ENCODE peak calls at places on chromosomes 16 and 17, in seven cellular contexts. D is naive thymus-derived CD8-positive, alpha-beta T cell; H is astrocyte of the spinal cord; F is MV-4-11; R is effector CD8-positive, alpha-beta T cell; E is GM19239; W is ureter. N is an unnamed sample.
A peak's percentile ranks its signal among the peaks of the same experiment; 100 is the strongest.

GRCh38 chr17:78374631-78375274 is 3.7 kb upstream of the PGS1 start:
- DNase-seq in D (no peak), H (peak; percentile 86), F (no peak), R (no peak), E (no peak), W (no peak), N (no peak)

GRCh38 chr17:81247339-81247990 is 8.3 kb downstream of the NDUFAF8 start:
- DNase-seq in D (no peak), H (no peak), F (no peak), R (no peak), E (no peak), W (no peak), N (no peak)

GRCh38 chr16:66653581-66654350 is 42.8 kb downstream of the CMTM4 start:
- DNase-seq in D (no peak), H (no peak), F (peak; percentile 60), R (no peak), E (no peak), W (no peak), N (no peak)

GRCh38 chr16:88686439-88687253 is at the start of gene SNAI3:
- DNase-seq in D (peak; percentile 78), H (peak; percentile 36), F (peak; percentile 72), R (peak; percentile 79), E (peak; percentile 95), W (peak; percentile 85), N (peak; percentile 80)

GRCh38 chr16:1612320-1613111 is at the start of gene CRAMP1:
- DNase-seq in D (no peak), H (no peak), F (no peak), R (no peak), E (no peak), W (peak; percentile 46), N (peak; percentile 21)

GRCh38 chr16:67862623-67863583 is 9.9 kb upstream of the EDC4 start:
- DNase-seq in D (no peak), H (peak; percentile 69), F (no peak), R (no peak), E (no peak), W (no peak), N (no peak)

GRCh38 chr17:81064746-81065475 is 30.0 kb downstream of the BAIAP2 start:
- DNase-seq in D (no peak), H (peak; percentile 47), F (no peak), R (no peak), E (no peak), W (no peak), N (no peak)

GRCh38 chr17:8226536-8227237 is 16.3 kb upstream of the AURKB start:
- DNase-seq in D (no peak), H (peak; percentile 94), F (peak; percentile 90), R (no peak), E (peak; percentile 38), W (peak; percentile 84), N (peak; percentile 95)

GRCh38 chr17:81553616-81554181 is 1.5 kb upstream of the FAAP100 start:
- DNase-seq in D (no peak), H (peak; percentile 94), F (peak; percentile 65), R (peak; percentile 33), E (no peak), W (no peak), N (peak; percentile 51)

GRCh38 chr16:84532299-84532724 is 27.9 kb upstream of the MEAK7 start:
- DNase-seq in D (no peak), H (peak; percentile 87), F (no peak), R (no peak), E (no peak), W (peak; percentile 66), N (peak; percentile 53)

GRCh38 chr17:74713199-74713755 is 554 bp upstream of the CD300LF start:
- DNase-seq in D (no peak), H (no peak), F (peak; percentile 91), R (no peak), E (no peak), W (no peak), N (peak; percentile 39)

GRCh38 chr16:49281843-49282642 is 405 bp upstream of the CBLN1 start:
- DNase-seq in D (no peak), H (peak; percentile 25), F (peak; percentile 87), R (no peak), E (peak; percentile 93), W (peak; percentile 80), N (peak; percentile 89)

GRCh38 chr17:74442670-74443515 is 11.0 kb downstream of the GPRC5C start:
- DNase-seq in D (peak; percentile 33), H (no peak), F (peak; percentile 95), R (no peak), E (no peak), W (peak; percentile 90), N (peak; percentile 97)

GRCh38 chr16:83215417-83216001 is 588.7 kb downstream of the CDH13 start:
- DNase-seq in D (no peak), H (peak; percentile 38), F (peak; percentile 28), R (no peak), E (peak; percentile 40), W (no peak), N (peak; percentile 60)

GRCh38 chr16:79093554-79093967 is 507.0 kb downstream of the MAF start:
- DNase-seq in D (peak; percentile 30), H (no peak), F (peak; percentile 97), R (no peak), E (no peak), W (no peak), N (peak; percentile 97)

GRCh38 chr17:15247891-15248529 is 17.1 kb downstream of the PMP22 start:
- DNase-seq in D (no peak), H (no peak), F (no peak), R (no peak), E (no peak), W (no peak), N (no peak)

GRCh38 chr17:77306790-77307478 is 166.2 kb downstream of the SEC14L1 start:
- DNase-seq in D (no peak), H (no peak), F (no peak), R (no peak), E (no peak), W (no peak), N (no peak)

GRCh38 chr16:8959921-8960787 is 3.6 kb downstream of the USP7 start:
- DNase-seq in D (no peak), H (no peak), F (peak; percentile 53), R (no peak), E (peak; percentile 38), W (no peak), N (peak; percentile 53)

GRCh38 chr17:14942511-14943185 is 322.5 kb downstream of the PMP22 start:
- DNase-seq in D (no peak), H (no peak), F (no peak), R (no peak), E (no peak), W (no peak), N (no peak)

GRCh38 chr17:15966183-15966878 is 21.4 kb downstream of the ADORA2B start:
- DNase-seq in D (no peak), H (peak; percentile 60), F (peak; percentile 33), R (no peak), E (no peak), W (no peak), N (peak; percentile 34)

GRCh38 chr16:57616871-57617270 is 11.6 kb upstream of the ADGRG1 start:
- DNase-seq in D (no peak), H (no peak), F (no peak), R (no peak), E (no peak), W (peak; percentile 34), N (no peak)

GRCh38 chr16:58028541-58029070 is 3.1 kb downstream of the MMP15 start:
- DNase-seq in D (no peak), H (no peak), F (peak; percentile 68), R (no peak), E (no peak), W (no peak), N (no peak)

GRCh38 chr16:71933913-71934696 is 38.8 kb downstream of the IST1 start:
- DNase-seq in D (no peak), H (peak; percentile 67), F (no peak), R (no peak), E (no peak), W (no peak), N (no peak)

GRCh38 chr17:43532581-43532980 is 13.6 kb downstream of the ETV4 start:
- DNase-seq in D (no peak), H (no peak), F (no peak), R (no peak), E (no peak), W (no peak), N (no peak)